ENCODE peak calls at places on chromosomes 13 and 19, in nine cellular contexts. S is WERI-Rb-1, D is PC-3, F is endothelial cell of umbilical vein, C is heart right ventricle, L is tibial artery, R is uterus, A is left ventricle myocardium inferior, M is brain microvascular endothelial cell. V is an unnamed sample. For H3K27me3, the result is how much of the 10 kb centered on the place peaks cover.

GRCh38 chr13:32409561-32410440 is 18.1 kb downstream of the N4BP2L1 start:
- DNase-seq in R (peak), C (peak), F (peak), D (no peak), M (peak), L (peak), S (no peak), A (peak), V (no peak)

GRCh38 chr13:98187155-98187726 is 10.2 kb upstream of the RNF113B start:
- DNase-seq in R (no peak), A (no peak), C (no peak), F (no peak), D (no peak), L (no peak), S (no peak), M (no peak), V (no peak)

GRCh38 chr13:88031980-88032562 is 360.9 kb downstream of the SLITRK5 start:
- DNase-seq in A (no peak), F (no peak), C (no peak), D (peak), S (no peak), L (no peak), M (no peak), R (no peak), V (no peak)

GRCh38 chr19:11421607-11422098 is 2.5 kb upstream of the RGL3 start:
- DNase-seq in C (peak), M (no peak), F (no peak), R (no peak), L (peak), A (peak), S (peak), D (no peak), V (peak)

GRCh38 chr19:3667037-3667638 is 33.1 kb downstream of the PIP5K1C start:
- DNase-seq in F (no peak), R (no peak), M (no peak), S (no peak), L (no peak), C (no peak), D (no peak), A (no peak), V (no peak)

GRCh38 chr19:53057904-53058579 is 13.5 kb downstream of the ERVV-2 start:
- DNase-seq in D (peak), R (no peak), F (no peak), L (no peak), S (peak), M (no peak), C (peak), A (peak), V (no peak)

GRCh38 chr19:50046649-50047503 is 21.1 kb downstream of the ZNF473 start:
- DNase-seq in S (peak), M (peak), F (no peak), C (peak), L (peak), R (peak), D (peak), A (peak), V (peak)

GRCh38 chr19:17488593-17489391 is 18.5 kb downstream of the SLC27A1 start:
- DNase-seq in M (no peak), L (peak), D (peak), S (peak), C (peak), F (peak), R (peak), A (peak), V (peak)

GRCh38 chr13:61850794-61851193 is 435.1 kb upstream of the PCDH20 start:
- DNase-seq in L (no peak), R (no peak), S (no peak), M (no peak), C (no peak), F (no peak), A (no peak), D (no peak), V (no peak)

GRCh38 chr13:91017031-91017668 is 330.3 kb upstream of the MIR17HG start:
- DNase-seq in D (peak), C (no peak), M (peak), R (no peak), S (peak), F (peak), A (no peak), L (no peak), V (no peak)

GRCh38 chr13:94433055-94433947 is 46.2 kb downstream of the DCT start:
- DNase-seq in C (no peak), A (no peak), D (no peak), R (no peak), L (no peak), F (peak), S (peak), M (no peak), V (no peak)

GRCh38 chr19:18861235-18861634 is 29.5 kb downstream of the UPF1 start:
- DNase-seq in F (no peak), A (no peak), S (no peak), D (no peak), C (no peak), L (no peak), M (no peak), R (no peak), V (no peak)

GRCh38 chr19:51505904-51506303 is 4.3 kb upstream of the SIGLEC12 start:
- DNase-seq in A (no peak), S (no peak), C (no peak), D (no peak), L (no peak), M (no peak), R (no peak), F (no peak), V (no peak)

GRCh38 chr13:73849292-73849691 is 284.9 kb downstream of the KLF12 start:
- DNase-seq in M (peak), C (no peak), F (peak), A (no peak), S (peak), L (no peak), D (peak), R (no peak), V (no peak)

GRCh38 chr19:54287456-54287855 is 6.5 kb upstream of the LILRB2 start:
- DNase-seq in S (no peak), R (no peak), F (no peak), M (peak), D (no peak), L (no peak), C (no peak), A (no peak), V (no peak)

GRCh38 chr13:39840201-39840600 is 184.7 kb downstream of the COG6 start:
- DNase-seq in A (no peak), M (peak), R (no peak), C (no peak), D (peak), S (no peak), F (no peak), L (no peak), V (no peak)

GRCh38 chr13:99015606-99016520 is 38.0 kb upstream of the DOCK9 start:
- DNase-seq in M (no peak), L (no peak), C (no peak), A (no peak), R (no peak), D (no peak), S (no peak), F (no peak), V (no peak)

GRCh38 chr13:32205426-32206096 is 109.6 kb downstream of the ZAR1L start:
- DNase-seq in M (no peak), F (peak), C (no peak), A (no peak), L (no peak), S (peak), R (no peak), D (no peak), V (no peak)

GRCh38 chr13:64925284-64925683 is 2304.9 kb downstream of the PCDH9 start:
- DNase-seq in F (no peak), S (no peak), D (peak), C (no peak), L (no peak), M (no peak), A (no peak), R (no peak), V (no peak)

GRCh38 chr13:49185264-49185663 is 34.9 kb upstream of the MLNR start:
- DNase-seq in R (no peak), D (peak), S (no peak), L (no peak), F (peak), A (no peak), C (no peak), M (no peak), V (no peak)

GRCh38 chr13:28220166-28220565 is 81.8 kb downstream of the PAN3 start:
- DNase-seq in F (peak), S (no peak), A (no peak), C (no peak), D (no peak), R (no peak), L (no peak), M (peak), V (no peak)

GRCh38 chr19:17339088-17339741 is 1.9 kb downstream of the GTPBP3 start:
- DNase-seq in F (no peak), R (no peak), L (no peak), M (no peak), A (no peak), C (no peak), D (no peak), S (peak), V (no peak)

GRCh38 chr13:111006508-111007031 is 91.7 kb upstream of the ANKRD10 start:
- DNase-seq in A (peak), R (peak), C (peak), D (no peak), S (no peak), F (peak), M (peak), L (peak), V (peak)

GRCh38 chr13:97194473-97194872 is 27.7 kb upstream of the MBNL2 start:
- DNase-seq in C (no peak), F (peak), L (no peak), D (peak), R (no peak), M (peak), S (no peak), A (no peak), V (no peak)

GRCh38 chr13:99031725-99032298 is 53.9 kb upstream of the DOCK9 start:
- DNase-seq in M (no peak), C (no peak), D (peak), R (no peak), A (no peak), F (no peak), L (no peak), S (no peak), V (peak)

DNA sequence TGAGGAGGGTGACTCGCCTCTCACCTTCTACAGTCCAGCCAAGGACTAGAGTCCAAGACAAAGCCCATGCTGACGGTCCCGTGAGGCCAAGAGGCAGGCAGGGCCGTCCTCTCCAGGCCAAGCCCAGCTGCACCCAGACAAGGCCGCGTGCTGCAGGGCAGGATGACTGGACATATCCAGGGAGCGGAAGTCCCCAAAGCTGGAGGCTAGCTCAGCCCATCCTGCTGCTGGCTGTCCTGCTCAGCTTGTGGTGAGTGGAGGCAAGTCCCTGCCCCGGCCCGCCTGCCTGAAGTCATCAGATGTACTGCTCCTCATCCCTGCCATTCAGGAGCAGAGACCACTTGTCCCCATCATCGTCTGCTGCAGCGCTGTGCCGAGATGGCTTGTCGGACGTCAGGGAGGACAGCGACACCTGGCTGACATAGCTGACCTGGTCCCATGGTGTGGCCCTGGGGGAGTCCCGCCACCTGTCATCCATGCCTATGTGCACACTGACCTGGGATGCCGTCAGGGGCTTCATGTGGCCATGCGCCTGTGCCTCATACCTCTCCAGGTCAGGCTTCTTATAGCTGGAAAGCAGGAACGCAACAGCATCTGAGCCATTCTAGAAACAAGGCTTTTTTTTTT is 72.8 kb downstream of the CCDC70 start:
- DNase-seq in A (no peak), C (no peak), F (no peak), D (no peak), L (no peak), S (peak), R (no peak), M (no peak), V (no peak)
- H3K27ac ChIP-seq in A (no peak), C (no peak), F (no peak), D (no peak), L (no peak), S (no peak), R (no peak), M (no peak), V (no peak)

GRCh38 chr19:46860846-46861690 is at the start of gene ARHGAP35:
- DNase-seq in M (no peak), F (no peak), S (no peak), R (peak), L (peak), A (no peak), C (no peak), D (peak), V (no peak)

GRCh38 chr19:46862974-46863632 is 2.3 kb downstream of the ARHGAP35 start:
- DNase-seq in D (no peak), R (no peak), L (no peak), F (no peak), M (no peak), A (no peak), C (no peak), S (no peak), V (no peak)

GRCh38 chr19:46861691-46862503 is 1.1 kb downstream of the ARHGAP35 start:
- DNase-seq in M (no peak), A (no peak), D (peak), C (no peak), L (no peak), S (no peak), F (peak), R (no peak), V (no peak)

GRCh38 chr19:46863818-46864629 is 3.2 kb downstream of the ARHGAP35 start:
- DNase-seq in C (no peak), L (no peak), F (peak), D (peak), A (no peak), R (no peak), M (peak), S (no peak), V (peak)

DNA sequence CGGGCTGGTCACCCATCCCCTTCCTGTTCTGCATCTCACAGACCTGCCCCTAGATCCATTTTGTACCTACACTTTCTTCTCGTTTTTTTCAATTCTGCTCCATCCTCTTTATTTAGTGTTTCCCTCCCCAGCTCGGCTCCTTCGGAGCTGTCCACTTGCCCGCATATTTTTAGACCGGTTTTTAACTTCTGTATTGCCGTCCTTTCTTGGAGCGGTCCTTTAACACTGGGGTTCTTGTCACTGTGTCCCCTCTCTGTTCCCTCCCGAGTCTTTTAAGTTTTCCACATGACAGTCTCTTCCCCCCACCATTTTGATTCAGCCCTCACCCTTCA is 1.7 kb downstream of the ARHGAP35 start:
- DNase-seq in D (no peak), R (no peak), M (no peak), F (peak), A (no peak), S (no peak), L (no peak), C (no peak), V (no peak)
- H3K27me3 ChIP-seq in D (under half), R (under half), M (under half), F (under half), A (under half), S (under half), L (under half), C (under half), V (under half)

DNA sequence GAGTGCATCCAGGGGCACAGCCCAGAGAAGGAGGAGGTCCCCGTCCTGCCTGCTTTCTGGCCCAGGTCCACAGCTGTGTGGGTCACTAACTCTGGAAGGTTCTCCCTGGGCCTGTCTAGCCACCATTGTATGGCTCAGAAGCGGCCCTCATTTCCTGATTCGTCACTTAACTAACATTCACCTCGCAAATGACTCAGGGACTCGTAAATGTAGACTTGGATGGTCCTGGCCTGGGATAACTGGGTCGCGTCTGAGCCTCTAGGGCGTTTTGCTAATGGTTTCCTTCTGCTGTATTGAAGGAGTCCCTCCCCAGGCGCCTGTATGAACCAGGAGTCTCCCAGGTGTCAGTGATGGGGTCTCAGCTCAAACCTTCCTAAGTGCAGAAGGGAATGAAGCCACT is 162.8 kb downstream of the ZNF536 start:
- DNase-seq in R (no peak), S (no peak), D (no peak), F (no peak), L (no peak), M (no peak), C (no peak), A (no peak), V (no peak)
- TF ChIP-seq CTCF in R (no peak), S (no peak), D (no peak), F (no peak), L (no peak), M (no peak), C (no peak), A (no peak), V (no peak)

DNA sequence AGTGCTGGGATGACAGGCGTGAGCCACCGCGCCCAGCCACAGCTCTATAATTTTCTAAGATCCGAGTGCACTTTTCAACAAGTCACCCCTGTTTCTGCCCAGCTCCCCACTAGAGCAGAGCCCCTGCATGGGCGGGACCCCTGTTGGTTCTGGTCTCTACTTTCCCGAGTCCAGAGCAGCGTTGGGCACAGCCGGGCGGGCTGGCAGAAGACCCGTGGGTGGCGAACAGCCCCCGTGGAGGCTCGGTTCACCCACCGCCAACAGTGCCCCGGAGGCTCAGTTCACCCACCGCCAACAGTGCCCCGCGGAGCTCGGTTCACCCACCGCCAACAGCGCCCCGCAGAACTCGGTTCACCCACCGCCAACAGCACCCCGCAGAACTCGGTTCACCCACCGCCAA is 40.8 kb downstream of the ADPRHL1 start:
- DNase-seq in S (no peak), R (no peak), M (no peak), D (no peak), L (no peak), A (no peak), F (no peak), C (no peak), V (no peak)
- H3K27ac ChIP-seq in S (no peak), R (no peak), M (no peak), D (no peak), L (peak), A (peak), F (no peak), C (peak), V (no peak)

DNA sequence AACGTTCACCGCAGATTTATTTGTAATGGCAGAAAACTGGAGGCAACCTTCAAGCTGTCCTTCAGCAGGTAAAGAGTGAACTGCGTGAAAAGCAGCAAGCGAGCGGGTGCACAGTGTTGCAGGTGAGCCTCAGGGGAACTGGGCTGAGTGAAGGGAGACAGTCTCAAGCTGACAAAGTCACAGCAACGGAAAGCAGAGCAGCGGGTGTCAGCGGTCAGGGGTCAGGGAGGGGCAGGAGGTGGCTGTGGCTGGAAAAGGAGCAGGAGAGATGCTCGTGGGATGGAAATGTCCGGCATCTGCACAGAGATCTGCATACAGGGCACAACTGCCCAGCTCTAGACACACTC is 8.5 kb upstream of the RASA3 start:
- DNase-seq in R (no peak), M (no peak), D (no peak), C (no peak), A (no peak), S (no peak), F (no peak), L (no peak), V (no peak)
- H3K27me3 ChIP-seq in R (under half), M (under half), D (under half), C (under half), A (under half), S (under half), F (under half), L (under half), V (under half)

DNA sequence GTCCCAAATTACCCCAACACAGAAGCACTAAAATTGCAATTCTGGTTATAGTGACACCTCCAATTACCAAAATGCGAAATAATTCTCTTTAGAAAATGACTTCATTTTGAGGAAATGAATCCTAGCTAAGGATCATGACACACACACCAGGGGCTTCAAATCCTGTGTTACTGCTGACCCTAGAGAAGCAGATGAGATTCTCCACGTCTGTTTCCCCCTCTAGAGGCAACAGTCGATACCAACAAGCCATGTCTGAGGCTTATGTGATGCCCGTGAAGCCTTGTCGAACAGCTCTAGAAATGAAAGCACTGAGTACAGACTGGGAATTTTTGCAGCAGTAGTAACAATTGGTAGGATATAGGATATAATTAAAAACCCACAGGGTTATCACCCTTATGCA is 153.6 kb upstream of the TMTC4 start:
- DNase-seq in F (no peak), L (no peak), S (peak), M (no peak), D (no peak), R (no peak), C (no peak), A (no peak), V (no peak)
- TF ChIP-seq CTCF in F (no peak), L (no peak), S (peak), M (peak), D (peak), R (no peak), C (peak), A (no peak), V (no peak)

DNA sequence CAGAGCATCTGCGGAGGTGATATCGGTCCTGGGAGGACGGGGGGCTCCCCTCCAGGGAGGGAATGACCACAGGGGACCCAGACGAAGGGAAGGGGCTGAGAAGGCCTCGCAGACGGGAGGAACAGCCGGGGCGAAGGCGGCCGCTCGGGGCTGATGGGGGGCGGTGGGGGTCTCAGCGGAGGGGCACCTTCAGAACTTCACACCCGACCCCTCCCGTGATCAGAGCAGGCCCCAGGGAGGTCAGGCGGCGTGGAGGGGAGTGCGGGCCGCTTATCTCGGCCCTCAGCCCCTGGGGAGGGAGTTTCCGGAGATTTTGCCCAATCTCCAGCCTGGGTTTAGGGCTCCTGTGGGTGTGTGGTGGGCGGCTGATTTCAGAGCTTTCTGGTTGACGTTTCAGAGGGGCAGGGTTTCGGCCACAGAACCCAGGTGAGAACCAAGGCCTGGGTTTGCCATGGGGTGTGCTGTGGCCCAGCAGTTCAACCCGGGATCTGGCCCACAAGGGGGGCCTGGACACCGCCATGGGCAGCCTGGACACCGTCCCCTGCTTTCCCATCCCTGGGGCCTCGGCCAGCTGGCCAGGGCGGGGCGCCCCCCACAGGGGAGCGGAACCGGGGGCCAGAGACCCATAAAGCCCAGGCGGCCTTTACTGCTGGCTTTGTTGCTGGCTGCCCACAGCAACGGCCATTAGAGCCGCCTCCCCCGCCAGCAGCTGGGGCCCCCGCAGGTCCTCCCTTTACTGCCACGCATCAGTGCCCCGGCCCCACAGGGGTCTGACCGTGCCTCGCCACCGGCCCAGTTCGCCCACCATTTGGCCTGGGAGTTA is 29.0 kb downstream of the ARID3A start:
- DNase-seq in C (no peak), R (no peak), D (no peak), S (no peak), L (no peak), M (no peak), A (no peak), F (no peak), V (no peak)
- H3K27ac ChIP-seq in C (no peak), R (no peak), D (no peak), S (no peak), L (no peak), M (no peak), A (no peak), F (no peak), V (no peak)